ENCODE peak calls at places on chromosomes 1 and 21, in four cellular contexts. G is occipital lobe, O is nucleus accumbens, N is heart right ventricle. J is an unnamed sample.

GRCh38 chr1:244603498-244603897 is 49.4 kb upstream of the DESI2 start:
- DNase-seq in G (no peak), O (no peak), N (no peak), J (no peak)

GRCh38 chr1:62144238-62144831 is 50.3 kb upstream of the L1TD1 start:
- DNase-seq in G (no peak), O (no peak), N (peak), J (no peak)

GRCh38 chr1:108646661-108647269 is 14.1 kb downstream of the HENMT1 start:
- DNase-seq in G (no peak), O (peak), N (peak), J (peak)

GRCh38 chr1:94332952-94333351 is 85.2 kb upstream of the ABCD3 start:
- DNase-seq in G (no peak), O (no peak), N (no peak), J (no peak)

GRCh38 chr1:153355445-153356071 is 2.1 kb upstream of the S100A9 start:
- DNase-seq in G (no peak), O (no peak), N (peak), J (peak)

GRCh38 chr1:48876221-48876785 is 99.6 kb upstream of the BEND5 start:
- DNase-seq in G (no peak), O (no peak), N (no peak), J (no peak)

GRCh38 chr1:111735858-111736544 is 3.2 kb downstream of the INKA2 start:
- DNase-seq in G (peak), O (no peak), N (no peak), J (no peak)

GRCh38 chr1:245860681-245861552 is 646.2 kb downstream of the SMYD3 start:
- DNase-seq in G (no peak), O (no peak), N (no peak), J (no peak)

GRCh38 chr1:214493126-214493796 is 58.1 kb downstream of the PTPN14 start:
- DNase-seq in G (no peak), O (no peak), N (no peak), J (no peak)

GRCh38 chr1:210089848-210090247 is 142.7 kb upstream of the SERTAD4 start:
- DNase-seq in G (no peak), O (no peak), N (no peak), J (no peak)

GRCh38 chr1:25758466-25759070 is 41.4 kb upstream of the SELENON start:
- DNase-seq in G (no peak), O (no peak), N (no peak), J (no peak)

GRCh38 chr21:43603641-43604504 is 55.4 kb downstream of the HSF2BP start:
- DNase-seq in G (no peak), O (no peak), N (no peak), J (no peak)

GRCh38 chr21:33078907-33079582 is 9.1 kb downstream of the OLIG1 start:
- DNase-seq in G (peak), O (peak), N (no peak), J (no peak)

GRCh38 chr1:156860113-156860638 is 489 bp upstream of the NTRK1 start:
- DNase-seq in G (no peak), O (no peak), N (no peak), J (no peak)

GRCh38 chr1:196535727-196536126 is 72.5 kb downstream of the KCNT2 start:
- DNase-seq in G (no peak), O (no peak), N (no peak), J (no peak)

GRCh38 chr1:20792177-20792576 is 5.1 kb upstream of the HP1BP3 start:
- DNase-seq in G (no peak), O (no peak), N (no peak), J (no peak)

GRCh38 chr1:203342192-203342940 is 8.6 kb downstream of the FMOD start:
- DNase-seq in G (no peak), O (no peak), N (peak), J (no peak)

J was measured in cardiac septum.